ENCODE peak calls at places on chromosomes 4 and X, in nine cellular contexts. One of them, this sample, is unnamed. For H3K4me1, the result is how much of the 10 kb centered on the place peaks cover.

GRCh38 chrX:42220083-42220482 is 296.7 kb upstream of the CASK start:
- DNase-seq in SK-N-SH: no peak
- DNase-seq in colonic mucosa: no peak
- DNase-seq in H1: no peak
- DNase-seq in mucosa of descending colon: no peak
- DNase-seq in CD8-positive, alpha-beta memory T cell: no peak
- DNase-seq in adipocyte: no peak
- DNase-seq in esophagus squamous epithelium: no peak
- DNase-seq in CD8-positive, alpha-beta T cell: no peak
- DNase-seq in this sample: no peak

GRCh38 chrX:45505214-45505613 is 304.5 kb upstream of the DIPK2B start:
- DNase-seq in CD8-positive, alpha-beta memory T cell: no peak
- DNase-seq in SK-N-SH: no peak
- DNase-seq in mucosa of descending colon: no peak
- DNase-seq in CD8-positive, alpha-beta T cell: no peak
- DNase-seq in adipocyte: peak
- DNase-seq in colonic mucosa: no peak
- DNase-seq in H1: no peak
- DNase-seq in esophagus squamous epithelium: no peak
- DNase-seq in this sample: no peak

GRCh38 chrX:133366735-133367134 is 48.6 kb downstream of the GPC4 start:
- DNase-seq in colonic mucosa: no peak
- DNase-seq in esophagus squamous epithelium: no peak
- DNase-seq in H1: no peak
- DNase-seq in CD8-positive, alpha-beta memory T cell: no peak
- DNase-seq in adipocyte: no peak
- DNase-seq in SK-N-SH: no peak
- DNase-seq in mucosa of descending colon: no peak
- DNase-seq in CD8-positive, alpha-beta T cell: no peak
- DNase-seq in this sample: no peak

GRCh38 chrX:132615396-132616131 is 126.7 kb upstream of the MBNL3 start:
- DNase-seq in adipocyte: peak
- DNase-seq in colonic mucosa: peak
- DNase-seq in mucosa of descending colon: peak
- DNase-seq in CD8-positive, alpha-beta memory T cell: no peak
- DNase-seq in H1: peak
- DNase-seq in esophagus squamous epithelium: no peak
- DNase-seq in CD8-positive, alpha-beta T cell: peak
- DNase-seq in SK-N-SH: no peak
- DNase-seq in this sample: no peak

GRCh38 chr4:85147481-85148076 is 181.1 kb upstream of the WDFY3 start:
- DNase-seq in esophagus squamous epithelium: peak
- DNase-seq in SK-N-SH: peak
- DNase-seq in adipocyte: peak
- DNase-seq in colonic mucosa: peak
- DNase-seq in CD8-positive, alpha-beta T cell: no peak
- DNase-seq in H1: no peak
- DNase-seq in CD8-positive, alpha-beta memory T cell: no peak
- DNase-seq in mucosa of descending colon: peak
- DNase-seq in this sample: no peak

GRCh38 chrX:97704474-97704873 is 820.8 kb downstream of the RPA4 start:
- DNase-seq in SK-N-SH: no peak
- DNase-seq in colonic mucosa: no peak
- DNase-seq in CD8-positive, alpha-beta T cell: no peak
- DNase-seq in H1: no peak
- DNase-seq in esophagus squamous epithelium: no peak
- DNase-seq in mucosa of descending colon: peak
- DNase-seq in CD8-positive, alpha-beta memory T cell: no peak
- DNase-seq in adipocyte: no peak
- DNase-seq in this sample: no peak

GRCh38 chrX:281166-281999 is at the start of gene PLCXD1:
- DNase-seq in colonic mucosa: no peak
- DNase-seq in mucosa of descending colon: peak
- DNase-seq in SK-N-SH: peak
- DNase-seq in esophagus squamous epithelium: no peak
- DNase-seq in adipocyte: no peak
- DNase-seq in CD8-positive, alpha-beta memory T cell: no peak
- DNase-seq in H1: peak
- DNase-seq in CD8-positive, alpha-beta T cell: no peak
- DNase-seq in this sample: no peak

GRCh38 chr4:124903995-124904722 is 191.6 kb upstream of the ANKRD50 start:
- DNase-seq in CD8-positive, alpha-beta T cell: no peak
- DNase-seq in esophagus squamous epithelium: no peak
- DNase-seq in SK-N-SH: no peak
- DNase-seq in colonic mucosa: no peak
- DNase-seq in adipocyte: peak
- DNase-seq in mucosa of descending colon: no peak
- DNase-seq in CD8-positive, alpha-beta memory T cell: no peak
- DNase-seq in H1: no peak
- DNase-seq in this sample: no peak

GRCh38 chrX:134886201-134886600 is 104.6 kb upstream of the SMIM10 start:
- DNase-seq in CD8-positive, alpha-beta memory T cell: no peak
- DNase-seq in colonic mucosa: no peak
- DNase-seq in H1: no peak
- DNase-seq in mucosa of descending colon: no peak
- DNase-seq in esophagus squamous epithelium: no peak
- DNase-seq in SK-N-SH: no peak
- DNase-seq in adipocyte: no peak
- DNase-seq in CD8-positive, alpha-beta T cell: no peak
- DNase-seq in this sample: no peak

GRCh38 chr4:41532880-41533279 is 5.1 kb upstream of the LIMCH1 start:
- DNase-seq in SK-N-SH: no peak
- DNase-seq in esophagus squamous epithelium: no peak
- DNase-seq in mucosa of descending colon: no peak
- DNase-seq in H1: no peak
- DNase-seq in adipocyte: no peak
- DNase-seq in CD8-positive, alpha-beta memory T cell: no peak
- DNase-seq in CD8-positive, alpha-beta T cell: no peak
- DNase-seq in colonic mucosa: no peak
- DNase-seq in this sample: no peak

GRCh38 chr4:76214269-76214628 is 625 bp upstream of the SCARB2 start:
- DNase-seq in mucosa of descending colon: peak
- DNase-seq in esophagus squamous epithelium: no peak
- DNase-seq in adipocyte: no peak
- DNase-seq in CD8-positive, alpha-beta T cell: no peak
- DNase-seq in colonic mucosa: peak
- DNase-seq in SK-N-SH: no peak
- DNase-seq in CD8-positive, alpha-beta memory T cell: no peak
- DNase-seq in H1: no peak
- DNase-seq in this sample: peak

GRCh38 chr4:76219299-76220055 is 5.9 kb upstream of the SCARB2 start:
- DNase-seq in CD8-positive, alpha-beta T cell: no peak
- DNase-seq in adipocyte: peak
- DNase-seq in esophagus squamous epithelium: no peak
- DNase-seq in CD8-positive, alpha-beta memory T cell: no peak
- DNase-seq in colonic mucosa: no peak
- DNase-seq in SK-N-SH: no peak
- DNase-seq in mucosa of descending colon: no peak
- DNase-seq in H1: no peak
- DNase-seq in this sample: no peak

GRCh38 chr4:76216521-76216920 is 2.9 kb upstream of the SCARB2 start:
- DNase-seq in SK-N-SH: no peak
- DNase-seq in mucosa of descending colon: no peak
- DNase-seq in esophagus squamous epithelium: no peak
- DNase-seq in colonic mucosa: peak
- DNase-seq in adipocyte: no peak
- DNase-seq in H1: no peak
- DNase-seq in CD8-positive, alpha-beta memory T cell: no peak
- DNase-seq in CD8-positive, alpha-beta T cell: no peak
- DNase-seq in this sample: no peak

GRCh38 chr4:76215120-76215519 is 1.5 kb upstream of the SCARB2 start:
- DNase-seq in CD8-positive, alpha-beta memory T cell: no peak
- DNase-seq in colonic mucosa: no peak
- DNase-seq in adipocyte: no peak
- DNase-seq in H1: no peak
- DNase-seq in mucosa of descending colon: peak
- DNase-seq in CD8-positive, alpha-beta T cell: no peak
- DNase-seq in SK-N-SH: no peak
- DNase-seq in esophagus squamous epithelium: no peak
- DNase-seq in this sample: no peak

GRCh38 chr4:76216975-76217814 is 3.6 kb upstream of the SCARB2 start:
- DNase-seq in colonic mucosa: peak
- DNase-seq in adipocyte: no peak
- DNase-seq in CD8-positive, alpha-beta T cell: no peak
- DNase-seq in esophagus squamous epithelium: no peak
- DNase-seq in H1: no peak
- DNase-seq in SK-N-SH: no peak
- DNase-seq in CD8-positive, alpha-beta memory T cell: no peak
- DNase-seq in mucosa of descending colon: no peak
- DNase-seq in this sample: no peak
- H3K4me1 ChIP-seq in colonic mucosa: under half
- H3K4me1 ChIP-seq in adipocyte: under half
- H3K4me1 ChIP-seq in CD8-positive, alpha-beta T cell: under half
- H3K4me1 ChIP-seq in esophagus squamous epithelium: under half
- H3K4me1 ChIP-seq in H1: under half
- H3K4me1 ChIP-seq in SK-N-SH: under half
- H3K4me1 ChIP-seq in CD8-positive, alpha-beta memory T cell: under half
- H3K4me1 ChIP-seq in mucosa of descending colon: under half
- H3K4me1 ChIP-seq in this sample: under half

GRCh38 chr4:118037955-118038354 is 3.7 kb downstream of the NDST3 start:
- DNase-seq in CD8-positive, alpha-beta memory T cell: no peak
- DNase-seq in SK-N-SH: no peak
- DNase-seq in CD8-positive, alpha-beta T cell: no peak
- DNase-seq in mucosa of descending colon: no peak
- DNase-seq in H1: no peak
- DNase-seq in esophagus squamous epithelium: no peak
- DNase-seq in adipocyte: no peak
- DNase-seq in colonic mucosa: no peak
- DNase-seq in this sample: no peak
- H3K4me1 ChIP-seq in CD8-positive, alpha-beta memory T cell: under half
- H3K4me1 ChIP-seq in SK-N-SH: under half
- H3K4me1 ChIP-seq in CD8-positive, alpha-beta T cell: under half
- H3K4me1 ChIP-seq in mucosa of descending colon: under half
- H3K4me1 ChIP-seq in H1: under half
- H3K4me1 ChIP-seq in esophagus squamous epithelium: under half
- H3K4me1 ChIP-seq in adipocyte: under half
- H3K4me1 ChIP-seq in colonic mucosa: under half
- H3K4me1 ChIP-seq in this sample: under half

GRCh38 chr4:77089880-77090279 is 14.1 kb upstream of the CCNI start:
- DNase-seq in mucosa of descending colon: no peak
- DNase-seq in colonic mucosa: no peak
- DNase-seq in CD8-positive, alpha-beta T cell: no peak
- DNase-seq in SK-N-SH: no peak
- DNase-seq in CD8-positive, alpha-beta memory T cell: no peak
- DNase-seq in esophagus squamous epithelium: no peak
- DNase-seq in H1: no peak
- DNase-seq in adipocyte: no peak
- DNase-seq in this sample: no peak

GRCh38 chr4:77095101-77095826 is 19.5 kb upstream of the CCNI start:
- DNase-seq in colonic mucosa: peak
- DNase-seq in esophagus squamous epithelium: no peak
- DNase-seq in SK-N-SH: peak
- DNase-seq in CD8-positive, alpha-beta T cell: peak
- DNase-seq in adipocyte: peak
- DNase-seq in H1: peak
- DNase-seq in CD8-positive, alpha-beta memory T cell: peak
- DNase-seq in mucosa of descending colon: peak
- DNase-seq in this sample: no peak

DNA sequence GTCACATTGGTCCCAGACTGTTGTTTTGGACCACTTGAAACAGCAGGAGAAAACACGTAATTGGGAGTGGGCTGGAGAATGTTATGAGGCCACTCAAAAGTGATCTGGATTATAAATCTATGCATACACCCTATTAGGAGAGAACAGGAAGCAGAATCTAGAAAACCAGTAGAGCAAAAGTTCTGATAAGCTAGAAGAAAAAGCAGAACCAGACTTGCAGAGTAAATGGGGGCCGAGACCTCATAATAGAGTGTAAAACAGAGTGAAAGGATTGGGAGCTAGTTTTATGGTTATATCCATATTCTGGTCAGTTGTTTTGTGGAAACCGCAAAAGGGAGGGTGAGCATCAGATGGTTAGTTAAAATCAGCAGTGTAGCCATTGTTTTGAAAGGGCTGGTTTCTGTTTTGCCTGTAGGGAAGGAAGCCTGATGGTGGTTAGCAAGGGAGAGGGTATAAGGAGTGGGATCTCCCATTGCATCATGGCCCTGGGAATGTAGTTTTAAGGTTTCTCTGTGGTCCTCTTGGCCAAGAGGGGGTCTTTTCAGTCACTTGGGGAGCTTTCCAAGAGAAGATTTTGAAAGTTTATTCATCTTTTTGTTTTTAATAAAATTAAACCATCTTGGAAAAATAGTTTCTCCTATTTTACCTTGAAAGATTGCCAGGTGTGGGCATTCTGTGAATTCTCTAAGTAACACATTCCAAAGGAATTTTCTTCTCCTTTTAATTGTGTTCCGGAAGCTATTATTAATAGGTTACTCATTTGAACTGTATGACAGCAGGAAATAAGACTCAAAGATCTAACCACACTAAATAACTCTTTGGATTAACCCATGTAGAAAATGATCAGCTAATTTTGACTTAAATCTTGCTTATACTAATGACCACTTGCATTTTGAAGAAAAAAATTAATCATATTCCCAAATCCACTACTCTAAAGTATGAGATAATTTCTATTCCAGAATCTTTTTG is 17.3 kb upstream of the CCNI start:
- DNase-seq in CD8-positive, alpha-beta T cell: no peak
- DNase-seq in CD8-positive, alpha-beta memory T cell: no peak
- DNase-seq in SK-N-SH: no peak
- DNase-seq in mucosa of descending colon: no peak
- DNase-seq in adipocyte: no peak
- DNase-seq in colonic mucosa: no peak
- DNase-seq in esophagus squamous epithelium: no peak
- DNase-seq in H1: no peak
- DNase-seq in this sample: peak
- H3K4me1 ChIP-seq in CD8-positive, alpha-beta T cell: under half
- H3K4me1 ChIP-seq in CD8-positive, alpha-beta memory T cell: under half
- H3K4me1 ChIP-seq in SK-N-SH: under half
- H3K4me1 ChIP-seq in mucosa of descending colon: under half
- H3K4me1 ChIP-seq in adipocyte: under half
- H3K4me1 ChIP-seq in colonic mucosa: under half
- H3K4me1 ChIP-seq in esophagus squamous epithelium: under half
- H3K4me1 ChIP-seq in H1: under half
- H3K4me1 ChIP-seq in this sample: under half

DNA sequence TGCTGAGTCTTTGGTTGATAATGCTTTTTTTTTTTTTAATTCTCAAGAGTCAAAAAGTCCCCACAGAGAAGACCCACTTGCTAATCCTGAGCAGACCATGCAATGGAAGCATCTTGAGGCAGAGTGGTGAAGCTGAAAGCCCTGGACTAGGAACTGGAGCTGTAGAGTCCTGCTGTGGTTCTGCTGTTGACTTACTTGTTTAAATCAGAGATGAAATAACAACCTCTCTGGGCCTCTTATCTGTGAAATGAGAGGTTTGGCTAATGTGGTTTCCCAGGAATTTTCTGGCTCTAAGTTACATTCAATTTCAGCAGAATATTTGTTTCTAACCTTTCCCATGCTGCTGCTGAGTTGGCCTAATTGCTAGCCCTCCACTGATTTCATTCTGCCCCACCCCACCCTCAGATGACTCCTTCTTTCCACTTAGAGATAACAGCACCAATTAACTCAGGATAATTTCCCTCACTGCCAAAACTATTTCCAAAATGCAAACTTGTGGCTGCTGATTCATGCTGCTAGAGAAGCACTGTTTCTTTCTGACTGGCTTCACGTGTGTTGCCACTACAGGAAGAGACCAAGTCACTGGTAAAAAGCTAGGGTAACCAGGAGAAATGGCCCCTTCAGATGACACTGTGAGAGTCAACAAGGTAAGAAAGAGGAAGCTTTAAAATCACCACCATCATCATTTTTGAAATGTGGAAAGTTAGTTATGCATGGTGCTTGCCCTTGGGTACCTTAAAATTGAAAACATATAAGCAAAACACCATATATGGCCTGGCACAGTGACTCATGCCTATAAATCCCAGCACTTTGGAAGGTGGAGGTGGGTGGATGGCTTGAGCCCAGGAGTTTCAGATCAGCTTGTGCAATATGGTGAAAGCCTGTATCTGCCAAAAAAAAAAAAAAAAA is 326.4 kb downstream of the DCHS2 start:
- DNase-seq in CD8-positive, alpha-beta memory T cell: no peak
- DNase-seq in SK-N-SH: no peak
- DNase-seq in esophagus squamous epithelium: no peak
- DNase-seq in CD8-positive, alpha-beta T cell: no peak
- DNase-seq in adipocyte: peak
- DNase-seq in mucosa of descending colon: no peak
- DNase-seq in H1: no peak
- DNase-seq in colonic mucosa: no peak
- DNase-seq in this sample: peak
- H3K4me1 ChIP-seq in CD8-positive, alpha-beta memory T cell: under half
- H3K4me1 ChIP-seq in SK-N-SH: under half
- H3K4me1 ChIP-seq in esophagus squamous epithelium: under half
- H3K4me1 ChIP-seq in CD8-positive, alpha-beta T cell: under half
- H3K4me1 ChIP-seq in adipocyte: under half
- H3K4me1 ChIP-seq in mucosa of descending colon: under half
- H3K4me1 ChIP-seq in H1: under half
- H3K4me1 ChIP-seq in colonic mucosa: under half
- H3K4me1 ChIP-seq in this sample: under half